ENCODE peak calls at places on chromosomes 3 and 15, in six cellular contexts. Z, F, P, O, Y and Q are unnamed samples.

GRCh38 chr15:43878466-43878865 is 51.7 kb downstream of the WDR76 start:
- DNase-seq in Y (peak), Z (no peak), O (no peak), P (no peak), F (no peak), Q (no peak)

GRCh38 chr3:39107874-39108308 is 411 bp downstream of the TTC21A start:
- DNase-seq in O (no peak), F (no peak), P (peak), Y (no peak), Z (no peak), Q (peak)

GRCh38 chr15:62847900-62848489 is 194.6 kb upstream of the TPM1 start:
- DNase-seq in Y (peak), Z (no peak), O (peak), P (peak), F (peak), Q (peak)

GRCh38 chr15:52284164-52284563 is 11.4 kb downstream of the MYO5C start:
- DNase-seq in P (no peak), Y (peak), O (no peak), F (peak), Z (no peak), Q (no peak)

GRCh38 chr3:8741581-8742355 is 8.2 kb downstream of the CAV3 start:
- DNase-seq in F (peak), O (no peak), P (peak), Y (peak), Z (peak), Q (no peak)

GRCh38 chr15:45521596-45522167 is 873 bp downstream of the SLC30A4 start:
- DNase-seq in Y (no peak), Z (no peak), P (no peak), O (no peak), F (peak), Q (peak)

GRCh38 chr3:56923546-56924224 is 121.9 kb upstream of the ARHGEF3 start:
- DNase-seq in Y (no peak), F (peak), Z (no peak), P (no peak), O (no peak), Q (no peak)

GRCh38 chr3:8223766-8224165 is 277.9 kb upstream of the LMCD1 start:
- DNase-seq in Z (no peak), Y (no peak), P (no peak), F (no peak), O (no peak), Q (no peak)

GRCh38 chr3:52439426-52440248 is 5.3 kb downstream of the SEMA3G start:
- DNase-seq in F (no peak), P (no peak), Y (peak), Z (no peak), O (no peak), Q (no peak)

GRCh38 chr3:46948830-46949671 is 27.5 kb downstream of the CCDC12 start:
- DNase-seq in P (no peak), Y (no peak), F (no peak), Z (no peak), O (no peak), Q (no peak)

GRCh38 chr3:160020057-160020711 is 31.5 kb downstream of the IL12A start:
- DNase-seq in F (no peak), Y (peak), O (no peak), Z (no peak), P (no peak), Q (no peak)

GRCh38 chr3:139434764-139435291 is 41.5 kb downstream of the RBP2 start:
- DNase-seq in O (no peak), Y (no peak), Z (no peak), P (peak), F (peak), Q (no peak)

GRCh38 chr3:24195504-24196230 is 250.6 kb downstream of the NR1D2 start:
- DNase-seq in Z (no peak), F (no peak), Y (no peak), P (no peak), O (no peak), Q (no peak)

GRCh38 chr3:81666502-81667121 is 94.8 kb downstream of the GBE1 start:
- DNase-seq in O (no peak), Z (no peak), F (peak), P (peak), Y (no peak), Q (peak)